ENCODE peak calls at places on chromosomes 5 and 9, in eight cellular contexts. O, T, P, W, Z, B, V and N are unnamed samples.

GRCh38 chr9:112836394-112836793 is 54.3 kb downstream of the SLC46A2 start:
- DNase-seq in P (no peak), O (no peak), Z (no peak), B (peak; percentile 51), V (no peak), W (no peak), T (no peak), N (no peak)

GRCh38 chr5:110969502-110969901 is 102.0 kb upstream of the TSLP start:
- DNase-seq in T (no peak), P (no peak), O (no peak), Z (no peak), W (no peak), B (no peak), V (no peak), N (no peak)

GRCh38 chr9:87069690-87070089 is 122.4 kb upstream of the GAS1 start:
- DNase-seq in P (no peak), Z (no peak), O (peak; percentile 69), V (no peak), B (no peak), T (no peak), W (no peak), N (no peak)

GRCh38 chr5:143198332-143198731 is 205.2 kb downstream of the NR3C1 start:
- DNase-seq in W (no peak), B (no peak), O (no peak), Z (no peak), V (no peak), P (no peak), T (no peak), N (no peak)

GRCh38 chr5:42912184-42912766 is 100.6 kb upstream of the SELENOP start:
- DNase-seq in P (no peak), Z (peak; percentile 51), O (peak; percentile 72), W (no peak), V (no peak), B (no peak), T (peak; percentile 73), N (no peak)

GRCh38 chr9:125514468-125514867 is 192.5 kb downstream of the MAPKAP1 start:
- DNase-seq in Z (no peak), W (no peak), T (no peak), V (no peak), B (no peak), P (no peak), O (no peak), N (no peak)

GRCh38 chr5:98768160-98769005 is 5.1 kb upstream of the RGMB start:
- DNase-seq in W (peak; percentile 51), Z (no peak), V (no peak), P (no peak), B (peak; percentile 37), T (peak; percentile 52), O (peak; percentile 73), N (peak; percentile 9)

GRCh38 chr9:110429453-110429852 is 91.8 kb upstream of the TXNDC8 start:
- DNase-seq in Z (no peak), B (no peak), T (no peak), V (no peak), O (peak; percentile 12), W (no peak), P (no peak), N (no peak)

GRCh38 chr9:116639251-116639741 is 47.8 kb upstream of the TRIM32 start:
- DNase-seq in O (peak; percentile 55), V (peak; percentile 67), B (no peak), P (no peak), W (no peak), T (no peak), Z (no peak), N (no peak)

GRCh38 chr9:34047864-34048729 is 590 bp downstream of the UBAP2 start:
- DNase-seq in Z (peak; percentile 6), W (no peak), B (peak; percentile 37), O (no peak), P (no peak), V (peak; percentile 77), T (peak; percentile 56), N (peak; percentile 54)

GRCh38 chr5:175328176-175328575 is 115.8 kb downstream of the DRD1 start:
- DNase-seq in T (no peak), V (no peak), P (no peak), O (no peak), W (no peak), Z (no peak), B (no peak), N (no peak)

GRCh38 chr9:92759990-92760893 is 4.4 kb downstream of the BICD2 start:
- DNase-seq in O (no peak), P (no peak), Z (no peak), V (peak; percentile 89), T (no peak), B (peak; percentile 82), W (peak; percentile 85), N (peak; percentile 91)

GRCh38 chr5:72108200-72109050 is 1.1 kb downstream of the MAP1B start:
- DNase-seq in B (no peak), W (peak; percentile 88), Z (no peak), V (peak; percentile 85), P (no peak), O (peak; percentile 67), T (peak; percentile 70), N (peak; percentile 64)

GRCh38 chr5:120546922-120547321 is 82.8 kb downstream of the PRR16 start:
- DNase-seq in B (no peak), P (no peak), V (no peak), Z (no peak), T (no peak), W (no peak), O (no peak), N (no peak)

GRCh38 chr5:96714951-96715451 is 52.8 kb downstream of the CAST start:
- DNase-seq in B (peak; percentile 63), Z (peak; percentile 58), T (peak; percentile 85), P (no peak), O (peak; percentile 91), V (peak; percentile 73), W (no peak), N (peak; percentile 79)

GRCh38 chr9:129584136-129584535 is 36.8 kb downstream of the C9orf50 start:
- DNase-seq in P (no peak), T (peak; percentile 86), O (peak; percentile 85), W (no peak), B (peak; percentile 77), V (peak; percentile 85), Z (peak; percentile 85), N (peak; percentile 48)

GRCh38 chr5:179310439-179311090 is 34.7 kb downstream of the ADAMTS2 start:
- DNase-seq in T (no peak), W (peak; percentile 31), V (peak; percentile 46), B (no peak), O (no peak), P (no peak), Z (no peak), N (no peak)

GRCh38 chr9:126523621-126524111 is 90.1 kb upstream of the LMX1B start:
- DNase-seq in V (peak; percentile 68), Z (no peak), O (no peak), W (no peak), P (no peak), B (no peak), T (no peak), N (peak; percentile 32)

GRCh38 chr9:112858625-112859147 is 32.0 kb downstream of the SLC46A2 start:
- DNase-seq in V (no peak), P (no peak), W (no peak), B (no peak), Z (no peak), O (peak; percentile 16), T (no peak), N (no peak)

GRCh38 chr9:35940474-35941467 is 17.2 kb downstream of the OR2S2 start:
- DNase-seq in Z (no peak), P (no peak), O (no peak), B (no peak), W (no peak), T (no peak), V (no peak), N (no peak)

GRCh38 chr5:173616577-173617118 is at the start of gene BOD1:
- DNase-seq in Z (peak; percentile 96), W (peak; percentile 96), B (peak; percentile 97), O (peak; percentile 98), P (peak; percentile 94), T (peak; percentile 98), V (peak; percentile 98), N (peak; percentile 98)
- TF ChIP-seq POLR2A in Z (no peak), W (no peak), B (no peak), O (no peak), P (peak; percentile 4), T (peak; percentile 30), V (no peak), N (peak; percentile 52)

DNA sequence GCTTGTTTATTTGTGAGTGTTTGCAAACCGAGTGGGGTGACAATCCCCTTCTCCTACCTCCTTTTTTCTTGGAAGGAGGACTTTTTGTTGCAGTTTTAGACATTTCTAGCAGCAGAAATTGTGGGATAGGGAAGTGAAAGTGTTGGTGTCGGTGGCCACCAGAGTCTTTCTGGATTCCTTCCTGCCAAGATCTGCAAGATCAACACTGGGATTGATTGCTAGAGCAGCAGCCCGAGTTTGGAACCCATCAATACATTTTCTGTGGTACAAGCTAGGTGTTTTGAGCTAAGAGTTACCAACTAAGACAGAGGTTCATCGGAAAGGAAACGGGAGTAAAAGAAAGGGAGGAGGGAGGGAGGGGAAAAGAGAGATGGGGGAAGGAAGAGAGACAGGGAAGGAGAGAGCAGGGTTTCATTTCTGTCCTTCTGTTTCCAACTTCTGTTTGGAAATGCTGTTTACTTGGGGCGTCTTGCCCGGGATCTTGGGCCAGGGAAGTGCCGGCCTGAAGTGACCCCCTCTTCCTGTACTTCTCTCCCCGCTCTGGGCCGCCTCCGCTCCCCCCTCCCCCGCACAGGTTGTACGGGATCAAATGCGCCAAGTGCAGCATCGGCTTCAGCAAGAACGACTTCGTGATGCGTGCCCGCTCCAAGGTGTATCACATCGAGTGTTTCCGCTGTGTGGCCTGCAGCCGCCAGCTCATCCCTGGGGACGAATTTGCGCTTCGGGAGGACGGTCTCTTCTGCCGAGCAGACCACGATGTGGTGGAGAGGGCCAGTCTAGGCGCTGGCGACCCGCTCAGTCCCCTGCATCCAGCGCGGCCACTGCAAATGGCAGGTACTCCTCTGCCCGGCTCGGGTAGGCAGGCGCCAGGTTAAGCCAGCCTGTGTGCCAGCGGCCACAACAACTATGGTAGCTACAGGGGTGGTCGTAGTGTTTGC is 3.9 kb downstream of the ISL1 start:
- DNase-seq in B (peak; percentile 43), O (no peak), W (no peak), T (no peak), V (peak; percentile 68), Z (no peak), P (no peak), N (no peak)
- H3K4me3 ChIP-seq in B (peak overlapping the region; percentile 68), O (peak overlapping the region; percentile 5), W (no peak overlapping the region), T (no peak overlapping the region), V (peak overlapping the region; percentile 42), Z (no peak overlapping the region), P (peak overlapping the region; percentile 5), N (peak overlapping the region; percentile 17)

GRCh38 chr9:89522979-89523305 is 25.0 kb upstream of the SEMA4D start:
- DNase-seq in Z (no peak), W (no peak), O (no peak), P (no peak), B (peak; percentile 15), T (no peak), V (no peak), N (no peak)
- H3K4me1 ChIP-seq in Z (no peaks in the 10 kb centered on the region), W (no peaks in the 10 kb centered on the region), O (peaks cover 4% of the 10 kb centered on the region), P (peaks cover 20% of the 10 kb centered on the region), B (peaks cover 13% of the 10 kb centered on the region), T (no peaks in the 10 kb centered on the region), V (no peaks in the 10 kb centered on the region), N (peaks cover 7% of the 10 kb centered on the region)

DNA sequence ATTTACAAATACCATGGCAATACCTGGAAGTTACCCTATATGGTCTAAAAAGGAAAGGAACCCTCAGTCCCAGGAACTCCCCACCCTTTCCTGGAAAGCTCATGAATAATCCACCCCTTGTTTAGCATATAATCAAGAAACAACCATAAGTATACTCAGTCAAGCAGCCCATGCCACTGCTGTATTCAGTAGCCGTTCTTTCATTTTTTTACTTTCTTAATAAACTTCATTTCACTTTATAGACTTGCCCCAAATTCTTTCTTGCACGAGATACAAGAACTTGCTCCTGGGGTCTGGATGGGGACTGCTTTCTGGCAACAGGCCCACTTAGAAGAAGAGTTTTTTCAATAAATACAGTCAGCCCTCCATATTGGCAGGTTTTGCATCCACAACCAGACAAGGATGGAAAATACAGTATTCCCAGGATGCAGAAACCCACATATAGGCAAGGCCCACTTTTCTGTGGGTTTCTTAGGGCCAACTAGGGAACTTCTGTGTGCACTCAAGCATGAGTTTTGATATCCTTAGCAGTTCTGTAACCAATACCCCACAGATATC is 2.8 kb upstream of the TBCA start:
- DNase-seq in B (no peak), P (no peak), O (no peak), T (no peak), V (no peak), Z (no peak), W (no peak), N (no peak)
- TF ChIP-seq POLR2A in B (no peak), P (no peak), O (no peak), T (no peak), V (no peak), Z (peak; percentile 79), W (no peak), N (no peak)